ENCODE peak calls at places on chromosomes 6 and 20, in ten cellular contexts. T is HEK293T, B is AG20443, I is IMR-90, Y is activated gamma-delta T cell treated with Interleukin-2 at 50 U/mL for 16 hours, E is LHCN-M2, Z is upper lobe of right lung, G is RKO, M is NCI-H460, N is OCI-LY7. K is an unnamed sample.

GRCh38 chr6:129633529-129633928 is 76.4 kb downstream of the ARHGAP18 start:
- DNase-seq in T (no peak), B (no peak), I (no peak), Y (no peak), E (no peak), Z (no peak), G (no peak), M (no peak), N (no peak), K (no peak)

GRCh38 chr6:143549630-143550268 is 38.2 kb upstream of the FUCA2 start:
- DNase-seq in T (no peak), B (no peak), I (no peak), Y (no peak), E (peak), Z (no peak), G (no peak), M (no peak), N (no peak), K (no peak)

GRCh38 chr6:140155727-140156126 is 781.3 kb upstream of the CITED2 start:
- DNase-seq in T (no peak), B (no peak), I (no peak), Y (no peak), E (no peak), Z (no peak), G (no peak), M (no peak), N (no peak), K (no peak)

GRCh38 chr20:34215711-34216381 is 25.4 kb upstream of the ASIP start:
- DNase-seq in T (peak), B (peak), I (peak), Y (peak), E (peak), Z (peak), G (peak), M (peak), N (no peak), K (peak)

GRCh38 chr20:21918398-21918797 is 212.9 kb downstream of the PAX1 start:
- DNase-seq in T (no peak), B (no peak), I (no peak), Y (no peak), E (no peak), Z (no peak), G (no peak), M (no peak), N (no peak), K (no peak)

GRCh38 chr6:156988276-156989158 is 211.3 kb downstream of the ARID1B start:
- DNase-seq in T (no peak), B (no peak), I (no peak), Y (no peak), E (peak), Z (no peak), G (no peak), M (no peak), N (peak), K (no peak)

GRCh38 chr20:47720636-47721427 is 64.4 kb downstream of the SULF2 start:
- DNase-seq in T (peak), B (peak), I (peak), Y (no peak), E (no peak), Z (no peak), G (no peak), M (no peak), N (no peak), K (no peak)

GRCh38 chr6:48957781-48958180 is 505.3 kb downstream of the MMUT start:
- DNase-seq in T (no peak), B (peak), I (peak), Y (no peak), E (no peak), Z (no peak), G (no peak), M (no peak), N (no peak), K (no peak)

GRCh38 chr6:84426002-84426705 is 198.7 kb upstream of the CEP162 start:
- DNase-seq in T (no peak), B (no peak), I (no peak), Y (no peak), E (no peak), Z (no peak), G (no peak), M (no peak), N (no peak), K (no peak)

GRCh38 chr6:100342830-100343229 is 121.9 kb downstream of the SIM1 start:
- DNase-seq in T (no peak), B (peak), I (peak), Y (no peak), E (peak), Z (no peak), G (no peak), M (no peak), N (no peak), K (no peak)

GRCh38 chr6:18507018-18507415 is 119.9 kb downstream of the RNF144B start:
- DNase-seq in T (no peak), B (no peak), I (no peak), Y (no peak), E (no peak), Z (no peak), G (no peak), M (no peak), N (peak), K (no peak)

GRCh38 chr6:114162691-114163090 is 180.1 kb downstream of the HS3ST5 start:
- DNase-seq in T (no peak), B (no peak), I (no peak), Y (no peak), E (no peak), Z (no peak), G (no peak), M (no peak), N (no peak), K (no peak)

GRCh38 chr6:154995241-154996162 is at the start of gene TIAM2:
- DNase-seq in T (peak), B (peak), I (no peak), Y (no peak), E (peak), Z (no peak), G (no peak), M (no peak), N (no peak), K (no peak)

GRCh38 chr6:109853951-109854350 is 124.2 kb upstream of the GPR6 start:
- DNase-seq in T (no peak), B (no peak), I (no peak), Y (no peak), E (no peak), Z (no peak), G (no peak), M (no peak), N (no peak), K (no peak)

K was measured in CD8-positive, alpha-beta T cell.